ENCODE peak calls at places on chromosome 4, in seven cellular contexts. X, V, P, J, H, L and W are unnamed samples.

GRCh38 chr4:17817027-17817426 is 6.2 kb downstream of the NCAPG start:
- DNase-seq in X (peak; percentile 27), V (no peak), P (no peak), J (no peak), H (no peak), L (peak; percentile 40), W (no peak)

GRCh38 chr4:109298279-109299010 is 4.0 kb downstream of the COL25A1 start:
- DNase-seq in X (no peak), V (no peak), P (no peak), J (no peak), H (no peak), L (no peak), W (no peak)

GRCh38 chr4:1413687-1414479 is 7.6 kb upstream of the NKX1-1 start:
- DNase-seq in X (no peak), V (no peak), P (no peak), J (no peak), H (no peak), L (no peak), W (no peak)

GRCh38 chr4:41448935-41449334 is 89.0 kb upstream of the LIMCH1 start:
- DNase-seq in X (no peak), V (no peak), P (no peak), J (peak; percentile 34), H (no peak), L (peak; percentile 27), W (no peak)

GRCh38 chr4:47271296-47271695 is 192.2 kb downstream of the COMMD8 start:
- DNase-seq in X (no peak), V (no peak), P (no peak), J (no peak), H (no peak), L (no peak), W (no peak)

GRCh38 chr4:85611661-85612060 is 136.7 kb downstream of the ARHGAP24 start:
- DNase-seq in X (no peak), V (no peak), P (no peak), J (no peak), H (no peak), L (no peak), W (no peak)

GRCh38 chr4:33850503-33850902 is 2393.8 kb downstream of the ARAP2 start:
- DNase-seq in X (no peak), V (no peak), P (no peak), J (no peak), H (no peak), L (peak; percentile 49), W (no peak)

GRCh38 chr4:88244821-88245579 is 39.4 kb downstream of the PPM1K start:
- DNase-seq in X (no peak), V (no peak), P (no peak), J (no peak), H (no peak), L (no peak), W (no peak)

GRCh38 chr4:80788798-80789197 is 241.7 kb upstream of the BMP3 start:
- DNase-seq in X (no peak), V (no peak), P (no peak), J (no peak), H (no peak), L (no peak), W (no peak)

GRCh38 chr4:86543560-86544312 is 50.4 kb upstream of the PTPN13 start:
- DNase-seq in X (no peak), V (no peak), P (no peak), J (no peak), H (no peak), L (no peak), W (no peak)

GRCh38 chr4:25065451-25065850 is 34.7 kb upstream of the LGI2 start:
- DNase-seq in X (no peak), V (peak; percentile 39), P (no peak), J (no peak), H (no peak), L (no peak), W (no peak)

GRCh38 chr4:90495211-90495610 is 368.0 kb downstream of the CCSER1 start:
- DNase-seq in X (no peak), V (no peak), P (no peak), J (no peak), H (no peak), L (no peak), W (no peak)

GRCh38 chr4:102299708-102300107 is 45.6 kb downstream of the SLC39A8 start:
- DNase-seq in X (peak; percentile 2), V (peak; percentile 31), P (peak; percentile 1), J (peak; percentile 11), H (no peak), L (peak; percentile 21), W (no peak)

GRCh38 chr4:71259911-71260331 is 78.9 kb upstream of the SLC4A4 start:
- DNase-seq in X (no peak), V (no peak), P (no peak), J (no peak), H (no peak), L (no peak), W (no peak)

GRCh38 chr4:78551420-78552351 is at the start of gene ANXA3:
- DNase-seq in X (peak; percentile 57), V (peak; percentile 57), P (peak; percentile 9), J (peak; percentile 66), H (no peak), L (no peak), W (no peak)

GRCh38 chr4:153622778-153623240 is 61.3 kb upstream of the TLR2 start:
- DNase-seq in X (no peak), V (no peak), P (no peak), J (no peak), H (no peak), L (no peak), W (no peak)

GRCh38 chr4:40687676-40688389 is 58.2 kb upstream of the RBM47 start:
- DNase-seq in X (no peak), V (no peak), P (no peak), J (no peak), H (no peak), L (no peak), W (no peak)

GRCh38 chr4:158065176-158065575 is 107.6 kb downstream of the GASK1B start:
- DNase-seq in X (no peak), V (no peak), P (no peak), J (no peak), H (no peak), L (no peak), W (no peak)
- TF ChIP-seq CTCF in X (no peak), V (no peak), P (no peak), J (no peak), H (no peak), L (peak; percentile 28), W (no peak)

GRCh38 chr4:133151681-133152329 is 2.7 kb downstream of the PCDH10 start:
- DNase-seq in X (peak; percentile 24), V (peak; percentile 70), P (peak; percentile 39), J (no peak), H (no peak), L (no peak), W (no peak)
- TF ChIP-seq CTCF in X (no peak), V (peak; percentile 41), P (peak; percentile 61), J (no peak), H (no peak), L (no peak), W (peak; percentile 43)

GRCh38 chr4:178395798-178396197 is 953.6 kb upstream of the AGA start:
- DNase-seq in X (no peak), V (no peak), P (no peak), J (no peak), H (no peak), L (no peak), W (no peak)
- TF ChIP-seq CTCF in X (no peak), V (no peak), P (peak; percentile 45), J (no peak), H (no peak), L (no peak), W (no peak)

DNA sequence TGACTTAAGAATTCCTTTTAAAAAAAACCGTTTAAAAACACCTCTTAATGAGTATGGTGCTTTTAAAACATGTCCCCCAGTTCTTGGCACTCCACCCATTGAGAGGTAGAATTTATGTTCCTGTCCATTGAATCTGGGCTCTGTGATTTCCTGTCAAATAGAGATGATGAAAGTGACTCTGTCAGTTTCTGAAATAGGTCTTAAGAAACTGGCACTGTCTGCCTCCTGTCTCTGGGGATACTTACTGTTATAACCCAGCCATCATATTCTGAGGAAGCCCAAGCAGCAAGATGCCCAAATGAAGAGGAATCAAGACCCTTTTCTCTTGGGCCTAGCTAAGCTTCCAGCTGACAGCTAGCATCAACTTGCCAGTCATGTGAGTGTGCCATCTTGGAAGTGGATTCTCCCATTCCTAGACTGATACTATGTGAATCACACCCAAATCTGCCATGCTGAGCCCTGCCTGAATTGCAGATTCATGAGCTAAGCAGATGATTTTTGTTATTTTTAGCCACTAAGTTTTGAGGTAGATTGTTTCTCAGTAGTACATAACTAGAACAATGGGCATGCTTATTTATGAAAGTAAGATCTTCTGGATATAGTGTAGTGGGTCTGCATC is 22.8 kb downstream of the C4orf54 start:
- DNase-seq in X (no peak), V (no peak), P (no peak), J (no peak), H (no peak), L (no peak), W (no peak)
- TF ChIP-seq CTCF in X (no peak), V (no peak), P (no peak), J (no peak), H (no peak), L (no peak), W (no peak)

DNA sequence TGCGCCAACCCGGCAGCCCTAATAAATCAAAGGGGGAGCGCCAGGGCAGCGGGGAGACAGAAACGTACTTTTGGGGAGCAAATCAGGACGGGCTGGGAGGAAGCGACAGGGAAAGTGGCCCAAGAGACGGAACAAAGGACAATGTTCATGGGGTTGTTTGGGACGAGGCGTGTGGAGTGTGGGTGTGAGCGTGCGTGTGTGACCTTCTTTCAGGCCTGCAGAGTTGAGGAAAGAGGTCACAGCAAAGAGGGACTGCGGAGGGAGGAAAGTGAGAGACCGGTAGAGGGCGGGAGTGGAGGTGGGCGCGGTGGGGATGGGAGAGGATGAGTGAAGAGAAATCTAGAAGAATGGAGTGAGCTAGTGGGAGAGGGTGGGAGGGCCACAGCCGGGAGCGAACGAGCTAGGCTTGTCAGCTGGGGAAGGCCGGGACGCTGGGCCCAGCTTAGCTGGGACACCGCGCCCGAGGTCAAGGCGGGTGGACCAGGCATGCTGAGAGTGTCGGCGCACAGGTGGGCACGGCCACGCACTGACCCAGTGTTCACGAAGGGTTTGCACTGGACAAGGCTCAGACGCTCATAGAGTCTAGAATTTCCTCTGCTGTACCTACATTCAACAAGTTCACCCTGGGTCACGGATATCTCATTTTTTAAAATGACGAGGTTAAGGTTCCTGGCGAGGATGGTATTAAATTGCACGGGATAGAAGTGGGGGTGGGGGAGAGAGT is 14.7 kb upstream of the PITX2 start:
- DNase-seq in X (no peak), V (peak; percentile 54), P (no peak), J (no peak), H (no peak), L (no peak), W (no peak)
- TF ChIP-seq CTCF in X (no peak), V (no peak), P (no peak), J (no peak), H (no peak), L (peak; percentile 17), W (no peak)

GRCh38 chr4:39591290-39591689 is 47.4 kb downstream of the SMIM14 start:
- DNase-seq in X (no peak), V (no peak), P (no peak), J (no peak), H (no peak), L (no peak), W (no peak)
- TF ChIP-seq CTCF in X (peak; percentile 9), V (no peak), P (no peak), J (no peak), H (no peak), L (no peak), W (no peak)